ENCODE peak calls at places on chromosome X, in four cellular contexts. One of them, this sample, is unnamed. For H3K27me3, the result is how much of the 10 kb centered on the place peaks cover.

GRCh38 chrX:13937370-13938052 is 92.2 kb downstream of the GEMIN8 start:
- DNase-seq in pancreas: no peak
- DNase-seq in fibroblast of lung: peak
- DNase-seq in adrenal gland: no peak
- DNase-seq in this sample: peak

GRCh38 chrX:98350940-98351339 is 1467.2 kb downstream of the RPA4 start:
- DNase-seq in pancreas: no peak
- DNase-seq in fibroblast of lung: no peak
- DNase-seq in adrenal gland: no peak
- DNase-seq in this sample: no peak

GRCh38 chrX:140799216-140799615 is 89.7 kb downstream of the LINC00632 start:
- DNase-seq in pancreas: no peak
- DNase-seq in fibroblast of lung: peak
- DNase-seq in adrenal gland: no peak
- DNase-seq in this sample: no peak

GRCh38 chrX:153321381-153322105 is at the start of gene PNMA6F:
- DNase-seq in pancreas: no peak
- DNase-seq in fibroblast of lung: no peak
- DNase-seq in adrenal gland: no peak
- DNase-seq in this sample: no peak

GRCh38 chrX:139759637-139760036 is 51.7 kb upstream of the MCF2 start:
- DNase-seq in pancreas: no peak
- DNase-seq in fibroblast of lung: peak
- DNase-seq in adrenal gland: peak
- DNase-seq in this sample: peak

GRCh38 chrX:10634681-10635161 is 14.3 kb upstream of the MID1 start:
- DNase-seq in pancreas: no peak
- DNase-seq in fibroblast of lung: peak
- DNase-seq in adrenal gland: no peak
- DNase-seq in this sample: no peak

GRCh38 chrX:116694046-116694445 is 231.3 kb upstream of the CT83 start:
- DNase-seq in pancreas: no peak
- DNase-seq in fibroblast of lung: no peak
- DNase-seq in adrenal gland: no peak
- DNase-seq in this sample: no peak

GRCh38 chrX:115609621-115610020 is 48.6 kb downstream of the PLS3 start:
- DNase-seq in pancreas: no peak
- DNase-seq in fibroblast of lung: no peak
- DNase-seq in adrenal gland: no peak
- DNase-seq in this sample: no peak

GRCh38 chrX:28491322-28491721 is 95.9 kb upstream of the IL1RAPL1 start:
- DNase-seq in pancreas: no peak
- DNase-seq in fibroblast of lung: no peak
- DNase-seq in adrenal gland: no peak
- DNase-seq in this sample: no peak

GRCh38 chrX:37060999-37061398 is 52.8 kb downstream of the FAM47C start:
- DNase-seq in pancreas: no peak
- DNase-seq in fibroblast of lung: peak
- DNase-seq in adrenal gland: peak
- DNase-seq in this sample: peak

GRCh38 chrX:112851161-112851779 is 10.6 kb upstream of the AMOT start:
- DNase-seq in pancreas: no peak
- DNase-seq in fibroblast of lung: no peak
- DNase-seq in adrenal gland: no peak
- DNase-seq in this sample: no peak

GRCh38 chrX:2640436-2641150 is 50.5 kb upstream of the CD99 start:
- DNase-seq in pancreas: no peak
- DNase-seq in fibroblast of lung: peak
- DNase-seq in adrenal gland: no peak
- DNase-seq in this sample: peak

GRCh38 chrX:74286950-74287349 is 17.0 kb upstream of the ZCCHC13 start:
- DNase-seq in pancreas: no peak
- DNase-seq in fibroblast of lung: peak
- DNase-seq in adrenal gland: no peak
- DNase-seq in this sample: no peak

GRCh38 chrX:53223068-53223693 is 1.8 kb downstream of the KDM5C start:
- DNase-seq in pancreas: no peak
- DNase-seq in fibroblast of lung: no peak
- DNase-seq in adrenal gland: no peak
- DNase-seq in this sample: peak

GRCh38 chrX:63525491-63525890 is 174.4 kb upstream of the SPIN4 start:
- DNase-seq in pancreas: no peak
- DNase-seq in fibroblast of lung: no peak
- DNase-seq in adrenal gland: no peak
- DNase-seq in this sample: no peak

GRCh38 chrX:65266482-65266881 is 268.1 kb downstream of the LAS1L start:
- DNase-seq in pancreas: no peak
- DNase-seq in fibroblast of lung: no peak
- DNase-seq in adrenal gland: no peak
- DNase-seq in this sample: no peak

GRCh38 chrX:28312965-28313364 is 274.3 kb upstream of the IL1RAPL1 start:
- DNase-seq in pancreas: no peak
- DNase-seq in fibroblast of lung: peak
- DNase-seq in adrenal gland: no peak
- DNase-seq in this sample: no peak

GRCh38 chrX:46561931-46562721 is 11.4 kb upstream of the CHST7 start:
- DNase-seq in pancreas: peak
- DNase-seq in fibroblast of lung: peak
- DNase-seq in adrenal gland: no peak
- DNase-seq in this sample: no peak

GRCh38 chrX:119008122-119008744 is 33.8 kb downstream of the LONRF3 start:
- DNase-seq in pancreas: no peak
- DNase-seq in fibroblast of lung: no peak
- DNase-seq in adrenal gland: peak
- DNase-seq in this sample: peak

GRCh38 chrX:119763175-119763574 is 4.8 kb downstream of the SOWAHD start:
- DNase-seq in pancreas: no peak
- DNase-seq in fibroblast of lung: peak
- DNase-seq in adrenal gland: no peak
- DNase-seq in this sample: peak

GRCh38 chrX:38069273-38069672 is 62.9 kb downstream of the SYTL5 start:
- DNase-seq in pancreas: no peak
- DNase-seq in fibroblast of lung: no peak
- DNase-seq in adrenal gland: no peak
- DNase-seq in this sample: no peak

GRCh38 chrX:139204903-139205667 is 325.5 kb upstream of the F9 start:
- DNase-seq in pancreas: peak
- DNase-seq in fibroblast of lung: peak
- DNase-seq in adrenal gland: no peak
- DNase-seq in this sample: peak

GRCh38 chrX:40008841-40009461 is 88.8 kb downstream of the BCOR start:
- DNase-seq in pancreas: no peak
- DNase-seq in fibroblast of lung: peak
- DNase-seq in adrenal gland: peak
- DNase-seq in this sample: peak

GRCh38 chrX:100976211-100976610 is 6.7 kb downstream of the ARL13A start:
- DNase-seq in pancreas: no peak
- DNase-seq in fibroblast of lung: peak
- DNase-seq in adrenal gland: no peak
- DNase-seq in this sample: no peak

GRCh38 chrX:112913807-112914206 is 73.2 kb upstream of the AMOT start:
- DNase-seq in pancreas: no peak
- DNase-seq in fibroblast of lung: no peak
- DNase-seq in adrenal gland: no peak
- DNase-seq in this sample: no peak

GRCh38 chrX:41449615-41450014 is 2.5 kb downstream of the NYX start:
- DNase-seq in pancreas: no peak
- DNase-seq in fibroblast of lung: peak
- DNase-seq in adrenal gland: no peak
- DNase-seq in this sample: no peak

GRCh38 chrX:150293311-150294013 is 69.7 kb upstream of the MAMLD1 start:
- DNase-seq in pancreas: no peak
- DNase-seq in fibroblast of lung: no peak
- DNase-seq in adrenal gland: no peak
- DNase-seq in this sample: no peak

GRCh38 chrX:148784137-148784536 is 283.7 kb downstream of the AFF2 start:
- DNase-seq in pancreas: no peak
- DNase-seq in fibroblast of lung: no peak
- DNase-seq in adrenal gland: no peak
- DNase-seq in this sample: no peak

GRCh38 chrX:153927686-153927935 is 1.5 kb upstream of the ARHGAP4 start:
- DNase-seq in pancreas: peak
- DNase-seq in fibroblast of lung: no peak
- DNase-seq in adrenal gland: no peak
- DNase-seq in this sample: no peak

GRCh38 chrX:145936769-145937168 is 119.1 kb downstream of the SLITRK2 start:
- DNase-seq in pancreas: no peak
- DNase-seq in fibroblast of lung: no peak
- DNase-seq in adrenal gland: no peak
- DNase-seq in this sample: no peak

GRCh38 chrX:2463973-2464676 is 36.7 kb downstream of the DHRSX start:
- DNase-seq in pancreas: no peak
- DNase-seq in fibroblast of lung: peak
- DNase-seq in adrenal gland: no peak
- DNase-seq in this sample: no peak

GRCh38 chrX:47880927-47881326 is 44.2 kb downstream of the ZNF81 start:
- DNase-seq in pancreas: no peak
- DNase-seq in fibroblast of lung: no peak
- DNase-seq in adrenal gland: no peak
- DNase-seq in this sample: no peak

GRCh38 chrX:153857348-153857903 is 27.1 kb upstream of the PDZD4 start:
- DNase-seq in pancreas: no peak
- DNase-seq in fibroblast of lung: no peak
- DNase-seq in adrenal gland: no peak
- DNase-seq in this sample: no peak

GRCh38 chrX:12946838-12947544 is 27.9 kb upstream of the TMSB4X start:
- DNase-seq in pancreas: peak
- DNase-seq in fibroblast of lung: peak
- DNase-seq in adrenal gland: peak
- DNase-seq in this sample: peak

DNA sequence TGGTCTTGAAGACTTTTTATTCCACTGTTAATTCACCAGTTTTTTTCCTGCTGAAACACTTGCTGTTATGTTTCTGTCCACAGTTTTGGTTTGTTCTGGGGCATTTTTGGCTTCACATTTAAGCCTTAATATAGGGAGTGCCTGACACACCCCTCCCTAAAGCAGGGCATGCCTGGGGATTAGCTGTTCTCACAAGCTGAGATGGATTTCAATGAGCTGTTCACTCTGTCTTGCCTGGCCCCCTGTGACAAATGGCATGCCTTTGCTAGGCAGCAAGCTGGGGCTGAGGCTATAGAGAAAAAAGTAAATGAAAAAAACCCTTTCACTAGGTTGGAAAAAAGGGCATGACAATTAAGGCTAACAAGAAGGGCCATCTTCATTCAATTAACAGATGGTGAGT is 22.4 kb downstream of the LPAR4 start:
- DNase-seq in pancreas: no peak
- DNase-seq in fibroblast of lung: no peak
- DNase-seq in adrenal gland: no peak
- DNase-seq in this sample: no peak
- H3K27ac ChIP-seq in pancreas: no peak
- H3K27ac ChIP-seq in fibroblast of lung: no peak
- H3K27ac ChIP-seq in adrenal gland: no peak
- H3K27ac ChIP-seq in this sample: no peak

GRCh38 chrX:16585486-16586370 is 64.2 kb upstream of the S100G start:
- DNase-seq in pancreas: no peak
- DNase-seq in fibroblast of lung: peak
- DNase-seq in adrenal gland: no peak
- DNase-seq in this sample: no peak
- H3K27me3 ChIP-seq in pancreas: under half
- H3K27me3 ChIP-seq in fibroblast of lung: under half
- H3K27me3 ChIP-seq in adrenal gland: under half
- H3K27me3 ChIP-seq in this sample: under half

GRCh38 chrX:21926527-21927278 is 13.8 kb upstream of the SMS start:
- DNase-seq in pancreas: no peak
- DNase-seq in fibroblast of lung: peak
- DNase-seq in adrenal gland: no peak
- DNase-seq in this sample: peak
- H3K27ac ChIP-seq in pancreas: peak
- H3K27ac ChIP-seq in fibroblast of lung: peak
- H3K27ac ChIP-seq in adrenal gland: peak
- H3K27ac ChIP-seq in this sample: no peak

GRCh38 chrX:20177093-20177492 is 35.5 kb upstream of the EIF1AX start:
- DNase-seq in pancreas: no peak
- DNase-seq in fibroblast of lung: no peak
- DNase-seq in adrenal gland: no peak
- DNase-seq in this sample: no peak
- H3K27me3 ChIP-seq in pancreas: under half
- H3K27me3 ChIP-seq in fibroblast of lung: under half
- H3K27me3 ChIP-seq in adrenal gland: under half
- H3K27me3 ChIP-seq in this sample: under half

GRCh38 chrX:70436380-70436779 is 8.3 kb upstream of the DLG3 start:
- DNase-seq in pancreas: no peak
- DNase-seq in fibroblast of lung: peak
- DNase-seq in adrenal gland: no peak
- DNase-seq in this sample: peak
- H3K27ac ChIP-seq in pancreas: no peak
- H3K27ac ChIP-seq in fibroblast of lung: no peak
- H3K27ac ChIP-seq in adrenal gland: no peak
- H3K27ac ChIP-seq in this sample: no peak

GRCh38 chrX:23334871-23335599 is 386 bp downstream of the PTCHD1 start:
- DNase-seq in pancreas: no peak
- DNase-seq in fibroblast of lung: no peak
- DNase-seq in adrenal gland: no peak
- DNase-seq in this sample: peak

GRCh38 chrX:23334536-23334870 is at the start of gene PTCHD1:
- DNase-seq in pancreas: no peak
- DNase-seq in fibroblast of lung: no peak
- DNase-seq in adrenal gland: no peak
- DNase-seq in this sample: no peak

GRCh38 chrX:23332888-23333821 is 1.5 kb upstream of the PTCHD1 start:
- DNase-seq in pancreas: no peak
- DNase-seq in fibroblast of lung: no peak
- DNase-seq in adrenal gland: no peak
- DNase-seq in this sample: no peak

GRCh38 chrX:23332101-23332887 is 2.4 kb upstream of the PTCHD1 start:
- DNase-seq in pancreas: no peak
- DNase-seq in fibroblast of lung: no peak
- DNase-seq in adrenal gland: no peak
- DNase-seq in this sample: no peak

GRCh38 chrX:23333842-23334535 is 660 bp upstream of the PTCHD1 start:
- DNase-seq in pancreas: no peak
- DNase-seq in fibroblast of lung: no peak
- DNase-seq in adrenal gland: no peak
- DNase-seq in this sample: no peak
- H3K27me3 ChIP-seq in pancreas: under half
- H3K27me3 ChIP-seq in fibroblast of lung: under half
- H3K27me3 ChIP-seq in adrenal gland: half or more
- H3K27me3 ChIP-seq in this sample: half or more